ENCODE peak calls at places on chromosomes 5 and 9, in ten cellular contexts. One of them, this sample, is unnamed.

GRCh38 chr5:133247145-133247709 is 195.4 kb downstream of the HSPA4 start:
- DNase-seq in RWPE1: no peak
- DNase-seq in IMR-90: no peak
- DNase-seq in fibroblast of the aortic adventitia: no peak
- DNase-seq in activated CD4-positive, alpha-beta T cell treated with anti-CD3 and anti-CD28 coated beads, Interleukin-2, amount 50 U/mL, for 4 hours: no peak
- DNase-seq in EL: no peak
- DNase-seq in activated CD8-positive, alpha-beta memory T cell treated with anti-CD3 and anti-CD28 coated beads, Interleukin-2, amount 50 U/mL, for 48 hours: no peak
- DNase-seq in HS-5: no peak
- DNase-seq in heart right ventricle: no peak
- DNase-seq in HuH-7.5: no peak
- DNase-seq in this sample: no peak

GRCh38 chr5:167244583-167244982 is 1046.9 kb upstream of the WWC1 start:
- DNase-seq in fibroblast of the aortic adventitia: no peak
- DNase-seq in heart right ventricle: no peak
- DNase-seq in IMR-90: no peak
- DNase-seq in HS-5: no peak
- DNase-seq in activated CD8-positive, alpha-beta memory T cell treated with anti-CD3 and anti-CD28 coated beads, Interleukin-2, amount 50 U/mL, for 48 hours: no peak
- DNase-seq in activated CD4-positive, alpha-beta T cell treated with anti-CD3 and anti-CD28 coated beads, Interleukin-2, amount 50 U/mL, for 4 hours: no peak
- DNase-seq in EL: peak; percentile 41
- DNase-seq in RWPE1: no peak
- DNase-seq in HuH-7.5: no peak
- DNase-seq in this sample: no peak

GRCh38 chr5:173326501-173326960 is 1.7 kb downstream of the STC2 start:
- DNase-seq in activated CD8-positive, alpha-beta memory T cell treated with anti-CD3 and anti-CD28 coated beads, Interleukin-2, amount 50 U/mL, for 48 hours: no peak
- DNase-seq in fibroblast of the aortic adventitia: peak; percentile 87
- DNase-seq in IMR-90: peak; percentile 92
- DNase-seq in activated CD4-positive, alpha-beta T cell treated with anti-CD3 and anti-CD28 coated beads, Interleukin-2, amount 50 U/mL, for 4 hours: no peak
- DNase-seq in HuH-7.5: no peak
- DNase-seq in heart right ventricle: no peak
- DNase-seq in EL: peak; percentile 95
- DNase-seq in HS-5: peak; percentile 87
- DNase-seq in RWPE1: peak; percentile 75
- DNase-seq in this sample: peak; percentile 28

GRCh38 chr5:101534486-101535110 is 631.5 kb upstream of the ST8SIA4 start:
- DNase-seq in fibroblast of the aortic adventitia: no peak
- DNase-seq in HuH-7.5: no peak
- DNase-seq in activated CD8-positive, alpha-beta memory T cell treated with anti-CD3 and anti-CD28 coated beads, Interleukin-2, amount 50 U/mL, for 48 hours: no peak
- DNase-seq in activated CD4-positive, alpha-beta T cell treated with anti-CD3 and anti-CD28 coated beads, Interleukin-2, amount 50 U/mL, for 4 hours: no peak
- DNase-seq in HS-5: no peak
- DNase-seq in EL: no peak
- DNase-seq in IMR-90: peak; percentile 14
- DNase-seq in heart right ventricle: no peak
- DNase-seq in RWPE1: no peak
- DNase-seq in this sample: no peak

GRCh38 chr9:130996672-130997394 is 12.1 kb upstream of the LAMC3 start:
- DNase-seq in RWPE1: no peak
- DNase-seq in HS-5: no peak
- DNase-seq in activated CD8-positive, alpha-beta memory T cell treated with anti-CD3 and anti-CD28 coated beads, Interleukin-2, amount 50 U/mL, for 48 hours: no peak
- DNase-seq in EL: no peak
- DNase-seq in activated CD4-positive, alpha-beta T cell treated with anti-CD3 and anti-CD28 coated beads, Interleukin-2, amount 50 U/mL, for 4 hours: no peak
- DNase-seq in IMR-90: no peak
- DNase-seq in heart right ventricle: no peak
- DNase-seq in HuH-7.5: no peak
- DNase-seq in fibroblast of the aortic adventitia: no peak
- DNase-seq in this sample: no peak

GRCh38 chr9:93712896-93713295 is 136.5 kb downstream of the PHF2 start:
- DNase-seq in fibroblast of the aortic adventitia: no peak
- DNase-seq in HuH-7.5: no peak
- DNase-seq in heart right ventricle: no peak
- DNase-seq in HS-5: no peak
- DNase-seq in IMR-90: no peak
- DNase-seq in activated CD4-positive, alpha-beta T cell treated with anti-CD3 and anti-CD28 coated beads, Interleukin-2, amount 50 U/mL, for 4 hours: no peak
- DNase-seq in EL: no peak
- DNase-seq in activated CD8-positive, alpha-beta memory T cell treated with anti-CD3 and anti-CD28 coated beads, Interleukin-2, amount 50 U/mL, for 48 hours: no peak
- DNase-seq in RWPE1: no peak
- DNase-seq in this sample: no peak

GRCh38 chr5:10913181-10913810 is 152.3 kb upstream of the DAP start:
- DNase-seq in fibroblast of the aortic adventitia: no peak
- DNase-seq in HS-5: no peak
- DNase-seq in IMR-90: no peak
- DNase-seq in activated CD8-positive, alpha-beta memory T cell treated with anti-CD3 and anti-CD28 coated beads, Interleukin-2, amount 50 U/mL, for 48 hours: no peak
- DNase-seq in activated CD4-positive, alpha-beta T cell treated with anti-CD3 and anti-CD28 coated beads, Interleukin-2, amount 50 U/mL, for 4 hours: no peak
- DNase-seq in HuH-7.5: no peak
- DNase-seq in EL: no peak
- DNase-seq in RWPE1: no peak
- DNase-seq in heart right ventricle: no peak
- DNase-seq in this sample: no peak

GRCh38 chr5:20555034-20555433 is 567.0 kb upstream of the CDH18 start:
- DNase-seq in fibroblast of the aortic adventitia: no peak
- DNase-seq in RWPE1: no peak
- DNase-seq in heart right ventricle: no peak
- DNase-seq in EL: no peak
- DNase-seq in activated CD8-positive, alpha-beta memory T cell treated with anti-CD3 and anti-CD28 coated beads, Interleukin-2, amount 50 U/mL, for 48 hours: no peak
- DNase-seq in HuH-7.5: no peak
- DNase-seq in activated CD4-positive, alpha-beta T cell treated with anti-CD3 and anti-CD28 coated beads, Interleukin-2, amount 50 U/mL, for 4 hours: no peak
- DNase-seq in IMR-90: no peak
- DNase-seq in HS-5: no peak
- DNase-seq in this sample: no peak

GRCh38 chr5:174337276-174338203 is 292.0 kb downstream of the NSG2 start:
- DNase-seq in RWPE1: no peak
- DNase-seq in activated CD4-positive, alpha-beta T cell treated with anti-CD3 and anti-CD28 coated beads, Interleukin-2, amount 50 U/mL, for 4 hours: no peak
- DNase-seq in fibroblast of the aortic adventitia: no peak
- DNase-seq in heart right ventricle: no peak
- DNase-seq in EL: no peak
- DNase-seq in HuH-7.5: no peak
- DNase-seq in IMR-90: no peak
- DNase-seq in HS-5: no peak
- DNase-seq in activated CD8-positive, alpha-beta memory T cell treated with anti-CD3 and anti-CD28 coated beads, Interleukin-2, amount 50 U/mL, for 48 hours: no peak
- DNase-seq in this sample: no peak

GRCh38 chr9:30932226-30932625 is 1452.2 kb upstream of the ACO1 start:
- DNase-seq in HuH-7.5: no peak
- DNase-seq in activated CD8-positive, alpha-beta memory T cell treated with anti-CD3 and anti-CD28 coated beads, Interleukin-2, amount 50 U/mL, for 48 hours: no peak
- DNase-seq in EL: no peak
- DNase-seq in activated CD4-positive, alpha-beta T cell treated with anti-CD3 and anti-CD28 coated beads, Interleukin-2, amount 50 U/mL, for 4 hours: no peak
- DNase-seq in RWPE1: peak; percentile 6
- DNase-seq in fibroblast of the aortic adventitia: no peak
- DNase-seq in heart right ventricle: no peak
- DNase-seq in HS-5: peak; percentile 53
- DNase-seq in IMR-90: no peak
- DNase-seq in this sample: no peak

This sample was measured in natural killer cell treated with Interleukin-12 subunit alpha and Interleukin-12 subunit beta and Interleukin-15 and Interleukin-18, amount 100 ng/mL, for 72 hours.